ENCODE peak calls at places on chromosomes 11 and 22, in ten cellular contexts. G is body of pancreas, N is heart left ventricle, A is pancreas, Q is mammary epithelial cell, S is epithelial cell of esophagus, P is stomach, H is fibroblast of lung, F is suprapubic skin, D is GM23338. V is an unnamed sample.

GRCh38 chr11:66012946-66013761 is 1.3 kb downstream of the CST6 start:
- DNase-seq in S (peak), P (no peak), N (peak), D (peak), Q (peak), A (peak), H (no peak), G (no peak), F (no peak), V (no peak)

GRCh38 chr22:48806227-48806781 is 1021.4 kb downstream of the BRD1 start:
- DNase-seq in Q (no peak), D (no peak), N (no peak), P (no peak), G (no peak), F (peak), S (no peak), H (no peak), A (no peak), V (no peak)

GRCh38 chr11:93614111-93614784 is 47.2 kb upstream of the CEP295 start:
- DNase-seq in D (peak), Q (no peak), F (no peak), S (no peak), A (no peak), H (no peak), G (no peak), P (no peak), N (no peak), V (no peak)

GRCh38 chr11:60899021-60899936 is 7.1 kb downstream of the PRPF19 start:
- DNase-seq in D (peak), N (no peak), Q (peak), F (no peak), P (peak), H (peak), A (no peak), G (peak), S (peak), V (peak)

GRCh38 chr11:35893796-35894475 is 49.9 kb upstream of the LDLRAD3 start:
- DNase-seq in S (peak), F (no peak), Q (peak), H (peak), D (peak), N (no peak), A (no peak), G (peak), P (no peak), V (no peak)

GRCh38 chr11:126185200-126186030 is 26.0 kb downstream of the RPUSD4 start:
- DNase-seq in S (no peak), P (no peak), D (peak), G (no peak), N (no peak), A (no peak), F (no peak), Q (no peak), H (no peak), V (no peak)

GRCh38 chr22:47203554-47203991 is 441.1 kb downstream of the TBC1D22A start:
- DNase-seq in N (peak), P (peak), D (no peak), Q (no peak), F (peak), H (no peak), G (peak), A (peak), S (no peak), V (no peak)

GRCh38 chr11:11604340-11604992 is 17.3 kb downstream of the GALNT18 start:
- DNase-seq in A (no peak), N (no peak), P (no peak), D (no peak), S (no peak), H (no peak), Q (no peak), G (no peak), F (no peak), V (no peak)

GRCh38 chr11:33538726-33539125 is 161.9 kb downstream of the C11orf91 start:
- DNase-seq in A (no peak), Q (no peak), F (no peak), N (no peak), G (no peak), S (no peak), P (no peak), H (no peak), D (no peak), V (no peak)

GRCh38 chr11:82701847-82702520 is 31.7 kb downstream of the FAM181B start:
- DNase-seq in H (peak), N (no peak), P (no peak), S (peak), Q (peak), A (no peak), F (no peak), D (peak), G (no peak), V (peak)

GRCh38 chr11:30254307-30255298 is 23.8 kb downstream of the FSHB start:
- DNase-seq in S (no peak), F (no peak), Q (no peak), A (no peak), P (no peak), G (no peak), H (peak), D (no peak), N (no peak), V (no peak)

GRCh38 chr22:31753005-31753633 is 700 bp upstream of the DEPDC5 start:
- DNase-seq in H (no peak), S (peak), P (peak), F (no peak), G (peak), N (peak), D (peak), Q (no peak), A (peak), V (no peak)

GRCh38 chr11:7609015-7609414 is 64.3 kb downstream of the CYB5R2 start:
- DNase-seq in D (no peak), F (no peak), N (no peak), P (no peak), A (no peak), Q (no peak), H (no peak), G (peak), S (peak), V (peak)

GRCh38 chr11:7687386-7687785 is 14.1 kb upstream of the CYB5R2 start:
- DNase-seq in H (no peak), P (no peak), A (no peak), G (no peak), S (peak), F (no peak), Q (peak), D (no peak), N (no peak), V (no peak)

GRCh38 chr11:17550455-17551346 is 3.6 kb downstream of the OTOG start:
- DNase-seq in F (no peak), P (no peak), A (no peak), N (no peak), S (peak), Q (no peak), G (no peak), H (no peak), D (no peak), V (no peak)

GRCh38 chr11:66289548-66290331 is 797 bp upstream of the YIF1A start:
- DNase-seq in G (peak), Q (no peak), H (no peak), F (no peak), A (no peak), P (peak), S (no peak), D (peak), N (peak), V (no peak)

GRCh38 chr22:38172489-38173155 is 9.0 kb downstream of the PLA2G6 start:
- DNase-seq in N (peak), G (peak), D (no peak), A (peak), P (peak), F (peak), S (peak), H (peak), Q (peak), V (no peak)

GRCh38 chr22:47609653-47610052 is 847.2 kb downstream of the TBC1D22A start:
- DNase-seq in Q (no peak), H (no peak), F (no peak), S (no peak), N (no peak), A (no peak), P (no peak), D (no peak), G (no peak), V (no peak)

GRCh38 chr11:44631831-44632230 is 66.4 kb downstream of the CD82 start:
- DNase-seq in H (no peak), F (peak), Q (no peak), A (no peak), G (no peak), P (peak), D (no peak), N (no peak), S (no peak), V (no peak)

GRCh38 chr22:19848298-19849224 is 6.1 kb downstream of the GNB1L start:
- DNase-seq in H (peak), G (peak), N (no peak), S (peak), D (no peak), F (no peak), Q (peak), A (peak), P (peak), V (no peak)

GRCh38 chr11:26418391-26418790 is 86.5 kb downstream of the ANO3 start:
- DNase-seq in A (no peak), N (no peak), H (no peak), S (no peak), P (no peak), G (no peak), D (no peak), Q (no peak), F (no peak), V (peak)

DNA sequence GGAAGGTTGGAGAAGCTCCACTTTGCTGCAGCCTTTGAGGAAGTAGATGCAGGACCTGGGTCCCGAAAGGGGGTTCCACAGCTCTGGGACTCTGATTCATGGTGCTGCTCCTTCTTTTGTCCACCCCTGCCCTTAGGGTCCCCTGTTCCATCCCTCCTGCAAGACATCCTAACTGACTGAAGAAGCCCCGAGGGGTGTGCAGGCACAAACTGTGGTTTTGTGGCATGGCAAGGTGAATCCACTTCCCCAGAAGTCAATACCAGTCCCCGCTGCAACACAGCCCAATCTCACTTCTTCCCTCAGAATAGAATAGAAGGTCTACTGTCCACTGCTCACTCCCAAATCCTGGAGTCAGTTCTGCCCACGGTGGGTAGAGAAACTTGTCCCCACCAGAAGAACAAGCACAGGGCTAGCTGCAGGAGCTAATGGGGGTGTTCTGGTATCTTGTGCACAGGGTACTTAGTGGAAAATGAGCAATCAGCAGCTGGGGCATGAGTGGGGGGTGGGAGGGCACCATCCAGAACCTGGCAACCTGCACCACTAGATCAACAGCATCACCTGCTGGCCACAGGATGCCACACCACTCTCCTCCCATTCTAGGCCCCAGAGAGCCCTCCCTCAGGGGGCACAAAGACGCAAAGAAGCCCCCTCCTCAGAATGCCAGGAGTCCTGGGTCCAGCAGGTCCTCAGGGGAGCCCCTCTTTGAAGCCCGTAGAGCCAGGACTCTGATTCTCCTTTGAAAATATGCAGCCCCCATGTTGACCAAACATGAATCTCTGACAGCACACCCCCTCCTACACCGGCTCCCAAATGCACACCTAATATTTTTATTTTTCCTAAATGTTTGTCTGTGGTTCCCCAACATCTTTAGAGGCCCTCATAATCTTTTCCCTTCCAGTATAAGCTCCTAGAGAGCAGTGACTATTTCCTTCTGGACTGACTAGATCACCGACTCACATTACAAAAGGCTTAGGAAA is 14.1 kb downstream of the SPATA19 start:
- DNase-seq in G (no peak), P (no peak), N (no peak), Q (no peak), A (no peak), D (peak), H (no peak), F (no peak), S (no peak), V (no peak)
- TF ChIP-seq CTCF in G (no peak), P (no peak), N (peak), Q (peak), A (no peak), D (peak), H (no peak), F (no peak), S (no peak), V (no peak)

DNA sequence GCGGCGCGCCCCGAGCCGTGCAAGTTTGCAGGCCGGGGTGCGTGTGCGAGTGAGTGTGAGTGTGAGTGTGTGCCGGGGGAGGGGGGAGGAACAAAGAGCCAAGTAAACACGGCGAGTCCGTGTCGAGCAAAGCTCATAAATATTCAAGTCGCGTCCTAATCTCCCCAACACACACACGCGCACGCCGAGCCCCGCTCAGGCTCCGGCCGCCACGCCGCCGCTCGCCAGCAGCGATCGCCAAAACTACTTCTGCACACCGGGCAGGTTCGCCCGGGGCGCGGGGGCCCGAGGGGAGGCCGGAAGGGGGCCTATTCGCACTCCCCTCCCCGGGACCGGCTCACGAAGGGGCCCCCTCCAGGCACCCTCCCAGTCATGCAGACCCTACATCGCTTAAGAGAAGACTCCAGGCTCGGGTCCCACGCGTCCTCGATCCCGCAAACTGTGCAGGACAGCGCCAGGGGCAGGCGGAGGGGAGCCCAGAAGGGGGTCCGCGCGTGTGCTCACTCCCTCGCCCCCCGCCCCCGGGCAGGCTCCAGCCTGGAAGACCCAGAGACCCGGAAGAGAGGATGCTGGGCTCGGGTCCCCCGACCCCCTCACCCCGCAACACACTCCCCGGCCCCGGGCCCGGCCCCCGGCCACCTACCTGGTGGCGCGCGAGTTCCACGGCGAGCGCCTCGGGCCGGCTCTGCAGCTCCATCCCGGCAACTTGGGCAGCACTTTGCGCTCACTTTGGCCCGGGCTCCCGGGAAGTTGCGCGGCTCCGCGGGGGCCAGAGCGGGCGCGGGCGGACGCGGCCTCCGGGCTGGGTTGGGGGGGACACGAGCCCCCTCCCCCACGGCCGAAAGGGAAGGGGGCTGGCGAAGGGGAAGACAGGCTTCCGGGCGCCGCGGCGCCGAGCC is 703 bp downstream of the PHF21B start:
- DNase-seq in F (no peak), D (peak), G (no peak), H (no peak), P (no peak), A (no peak), Q (peak), N (no peak), S (peak), V (no peak)
- H3K4me3 ChIP-seq in F (peak), D (peak), G (no peak), H (no peak), P (peak), A (peak), Q (no peak), N (peak), S (no peak), V (no peak)

GRCh38 chr22:40114411-40114810 is 63.3 kb upstream of the TNRC6B start:
- DNase-seq in D (no peak), P (no peak), Q (no peak), N (no peak), H (no peak), G (no peak), A (no peak), S (no peak), F (no peak), V (no peak)
- TF ChIP-seq CTCF in D (no peak), P (no peak), Q (no peak), N (no peak), H (no peak), G (no peak), A (no peak), S (no peak), F (no peak), V (no peak)

GRCh38 chr11:74731301-74732094 is at the start of gene CHRDL2:
- DNase-seq in S (peak), F (no peak), H (peak), P (no peak), G (peak), D (peak), N (no peak), A (peak), Q (no peak), V (no peak)
- H3K4me3 ChIP-seq in S (no peak), F (peak), H (no peak), P (peak), G (no peak), D (peak), N (peak), A (peak), Q (no peak), V (peak)

GRCh38 chr22:41574847-41575381 is 14.1 kb downstream of the CSDC2 start:
- DNase-seq in G (peak), H (no peak), S (no peak), A (peak), N (peak), P (peak), Q (no peak), F (no peak), D (no peak), V (no peak)

GRCh38 chr22:41575533-41575932 is 14.1 kb downstream of the PMM1 start:
- DNase-seq in N (no peak), A (peak), D (no peak), H (no peak), S (no peak), F (no peak), Q (no peak), G (no peak), P (no peak), V (no peak)

GRCh38 chr22:41578114-41578513 is 11.5 kb downstream of the PMM1 start:
- DNase-seq in Q (no peak), S (no peak), D (no peak), F (no peak), N (peak), H (no peak), P (no peak), G (no peak), A (peak), V (no peak)

GRCh38 chr22:41578818-41579217 is 10.8 kb downstream of the PMM1 start:
- DNase-seq in G (no peak), N (no peak), F (no peak), S (no peak), D (no peak), P (no peak), H (no peak), Q (no peak), A (peak), V (no peak)

DNA sequence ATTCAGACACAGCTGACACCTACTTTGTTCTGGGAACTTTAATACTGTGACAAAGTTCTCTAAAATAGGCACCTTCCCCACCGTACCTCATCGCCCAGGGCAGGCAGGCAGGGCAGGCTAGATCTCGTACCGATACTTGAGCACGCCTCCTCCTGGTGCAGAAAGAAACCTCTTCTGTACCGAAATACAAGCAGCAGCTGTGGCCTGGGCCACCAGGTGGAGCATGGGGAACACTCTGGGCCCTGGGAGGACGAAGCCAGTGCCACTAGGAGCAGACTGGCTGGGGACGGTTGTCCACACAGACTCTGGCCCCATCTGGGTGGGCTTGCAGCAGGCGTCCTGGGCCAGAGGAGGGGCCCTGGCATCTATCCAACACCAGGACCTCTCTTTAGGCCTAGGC is 12.8 kb downstream of the PMM1 start:
- DNase-seq in F (no peak), N (peak), Q (peak), A (peak), G (peak), P (peak), D (peak), S (peak), H (peak), V (peak)
- TF ChIP-seq CTCF in F (peak), N (peak), Q (peak), A (peak), G (peak), P (peak), D (peak), S (peak), H (peak), V (peak)

GRCh38 chr11:89491141-89491690 is at the start of gene NOX4:
- DNase-seq in Q (no peak), G (peak), P (peak), S (peak), A (peak), N (peak), D (peak), H (peak), F (peak), V (peak)
- H3K4me3 ChIP-seq in Q (no peak), G (no peak), P (peak), S (peak), A (peak), N (peak), D (peak), H (peak), F (peak), V (peak)

GRCh38 chr11:64850979-64851567 is 6.6 kb upstream of the CDC42BPG start:
- DNase-seq in Q (no peak), P (peak), N (no peak), F (no peak), H (no peak), S (peak), A (peak), D (peak), G (no peak), V (no peak)
- TF ChIP-seq CTCF in Q (no peak), P (no peak), N (no peak), F (no peak), H (no peak), S (no peak), A (no peak), D (no peak), G (no peak), V (no peak)

GRCh38 chr11:9704037-9704436 is 40.2 kb downstream of the SWAP70 start:
- DNase-seq in H (no peak), Q (no peak), F (no peak), G (no peak), D (no peak), S (no peak), A (no peak), P (no peak), N (no peak), V (no peak)

GRCh38 chr11:9703280-9703679 is 39.4 kb downstream of the SWAP70 start:
- DNase-seq in P (no peak), N (no peak), F (no peak), S (no peak), A (no peak), Q (no peak), D (peak), H (no peak), G (no peak), V (no peak)

GRCh38 chr11:9701799-9702198 is 37.9 kb downstream of the SWAP70 start:
- DNase-seq in Q (no peak), F (no peak), P (no peak), S (no peak), H (no peak), N (no peak), D (no peak), G (no peak), A (no peak), V (peak)

GRCh38 chr11:9708544-9708943 is 44.7 kb downstream of the SWAP70 start:
- DNase-seq in H (peak), N (no peak), A (no peak), S (no peak), P (no peak), Q (no peak), G (no peak), D (no peak), F (no peak), V (peak)

GRCh38 chr11:9704620-9705019 is 40.7 kb downstream of the SWAP70 start:
- DNase-seq in A (no peak), F (no peak), G (no peak), S (no peak), P (no peak), D (no peak), Q (no peak), H (no peak), N (no peak), V (no peak)
- H3K4me3 ChIP-seq in A (no peak), F (no peak), G (no peak), S (no peak), P (no peak), D (no peak), Q (no peak), H (no peak), N (no peak), V (no peak)

GRCh38 chr22:24516301-24516737 is 21.2 kb downstream of the UPB1 start:
- DNase-seq in P (no peak), S (peak), Q (peak), A (peak), N (peak), D (peak), F (no peak), H (peak), G (peak), V (peak)

GRCh38 chr22:24513706-24514240 is 18.6 kb downstream of the UPB1 start:
- DNase-seq in H (no peak), P (no peak), A (no peak), D (no peak), G (no peak), F (no peak), N (no peak), S (no peak), Q (no peak), V (no peak)

GRCh38 chr22:24515025-24515338 is 19.9 kb downstream of the UPB1 start:
- DNase-seq in N (peak), P (no peak), S (no peak), F (no peak), Q (no peak), A (no peak), H (no peak), D (no peak), G (no peak), V (no peak)

GRCh38 chr22:24512043-24512442 is 16.9 kb downstream of the UPB1 start:
- DNase-seq in F (no peak), H (no peak), G (no peak), A (no peak), P (no peak), N (no peak), Q (no peak), S (no peak), D (no peak), V (no peak)

GRCh38 chr22:24514241-24515024 is 19.3 kb downstream of the UPB1 start:
- DNase-seq in Q (no peak), A (no peak), P (peak), H (no peak), F (no peak), G (peak), S (no peak), D (no peak), N (peak), V (no peak)
- TF ChIP-seq CTCF in Q (no peak), A (no peak), P (no peak), H (no peak), F (no peak), G (no peak), S (no peak), D (no peak), N (no peak), V (no peak)

V was measured in fibroblast of the aortic adventitia.